ENCODE peak calls at places on chromosomes 11 and 22, in five cellular contexts. C, Q, N, L and I are unnamed samples.

GRCh38 chr11:117985953-117986887 is at the start of gene IL10RA:
- DNase-seq in L (peak), N (peak), C (peak), Q (peak), I (no peak)

GRCh38 chr11:92277871-92278270 is 53.3 kb downstream of the FAT3 start:
- DNase-seq in Q (no peak), C (no peak), L (no peak), N (no peak), I (no peak)

GRCh38 chr11:76185931-76186401 is 20.3 kb downstream of the WNT11 start:
- DNase-seq in Q (peak), C (no peak), L (no peak), N (peak), I (no peak)

GRCh38 chr11:83480251-83480650 is 194.1 kb upstream of the CCDC90B start:
- DNase-seq in C (no peak), N (no peak), Q (peak), L (no peak), I (peak)

GRCh38 chr22:25360411-25360810 is 141.0 kb downstream of the CRYBB2 start:
- DNase-seq in Q (no peak), N (no peak), C (no peak), L (no peak), I (no peak)

GRCh38 chr11:125167954-125168821 is 3.6 kb downstream of the PKNOX2 start:
- DNase-seq in Q (peak), L (no peak), N (peak), C (no peak), I (peak)

GRCh38 chr11:112543390-112543789 is 282.7 kb upstream of the PLET1 start:
- DNase-seq in N (no peak), Q (no peak), C (no peak), L (no peak), I (no peak)

GRCh38 chr22:48316876-48317250 is 1510.8 kb downstream of the BRD1 start:
- DNase-seq in N (no peak), L (no peak), Q (no peak), C (no peak), I (no peak)

GRCh38 chr11:58998480-58999290 is 59.4 kb downstream of the GLYATL1 start:
- DNase-seq in C (no peak), Q (no peak), L (no peak), N (peak), I (no peak)

GRCh38 chr11:88779551-88779950 is 286.2 kb downstream of the GRM5 start:
- DNase-seq in L (no peak), Q (peak), N (no peak), C (no peak), I (no peak)

GRCh38 chr11:103325686-103326069 is 216.5 kb downstream of the DYNC2H1 start:
- DNase-seq in N (no peak), Q (no peak), L (no peak), C (no peak), I (no peak)

GRCh38 chr11:116348226-116348625 is 424.6 kb downstream of the BUD13 start:
- DNase-seq in Q (no peak), C (no peak), N (no peak), L (no peak), I (no peak)

GRCh38 chr22:49825944-49826602 is 1.6 kb downstream of the BRD1 start:
- DNase-seq in C (peak), N (peak), Q (peak), L (no peak), I (no peak)

GRCh38 chr22:19307872-19308271 is 16.4 kb upstream of the CLTCL1 start:
- DNase-seq in Q (no peak), N (no peak), L (no peak), C (no peak), I (no peak)

GRCh38 chr11:9017773-9018172 is 14.0 kb upstream of the NRIP3 start:
- DNase-seq in L (no peak), N (no peak), Q (peak), C (peak), I (no peak)

GRCh38 chr11:13954591-13954990 is 7.9 kb upstream of the SPON1 start:
- DNase-seq in Q (no peak), N (no peak), L (no peak), C (no peak), I (peak)

GRCh38 chr22:32080904-32081303 is 37.8 kb downstream of the SLC5A1 start:
- DNase-seq in L (peak), C (no peak), N (peak), Q (peak), I (peak)

GRCh38 chr11:14378171-14378570 is 19.2 kb upstream of the RRAS2 start:
- DNase-seq in C (no peak), N (no peak), L (no peak), Q (no peak), I (no peak)

GRCh38 chr11:6225024-6225423 is 9.4 kb downstream of the FHIP1B start:
- DNase-seq in Q (peak), L (no peak), C (no peak), N (no peak), I (no peak)

GRCh38 chr11:57515332-57516060 is at the start of gene SLC43A1:
- DNase-seq in C (peak), Q (peak), N (peak), L (no peak), I (no peak)

GRCh38 chr11:84290647-84291046 is 1004.5 kb upstream of the CCDC90B start:
- DNase-seq in N (no peak), C (no peak), Q (no peak), L (no peak), I (no peak)

GRCh38 chr11:299081-299891 is at the start of gene IFITM5:
- DNase-seq in Q (no peak), N (no peak), L (no peak), C (peak), I (no peak)

GRCh38 chr22:38163844-38164577 is 17.6 kb downstream of the PLA2G6 start:
- DNase-seq in Q (no peak), L (no peak), C (no peak), N (peak), I (no peak)

GRCh38 chr11:122755409-122755808 is 82.9 kb upstream of the CRTAM start:
- DNase-seq in Q (peak), L (no peak), N (peak), C (no peak), I (no peak)

GRCh38 chr11:66414120-66414934 is 6.5 kb upstream of the NPAS4 start:
- DNase-seq in N (no peak), Q (no peak), L (no peak), C (no peak), I (no peak)

GRCh38 chr11:92224394-92225205 is at the start of gene FAT3:
- DNase-seq in N (peak), C (no peak), Q (peak), L (no peak), I (no peak)

GRCh38 chr22:37519268-37520195 is at the start of gene CARD10:
- DNase-seq in Q (peak), C (peak), L (no peak), N (peak), I (no peak)

DNA sequence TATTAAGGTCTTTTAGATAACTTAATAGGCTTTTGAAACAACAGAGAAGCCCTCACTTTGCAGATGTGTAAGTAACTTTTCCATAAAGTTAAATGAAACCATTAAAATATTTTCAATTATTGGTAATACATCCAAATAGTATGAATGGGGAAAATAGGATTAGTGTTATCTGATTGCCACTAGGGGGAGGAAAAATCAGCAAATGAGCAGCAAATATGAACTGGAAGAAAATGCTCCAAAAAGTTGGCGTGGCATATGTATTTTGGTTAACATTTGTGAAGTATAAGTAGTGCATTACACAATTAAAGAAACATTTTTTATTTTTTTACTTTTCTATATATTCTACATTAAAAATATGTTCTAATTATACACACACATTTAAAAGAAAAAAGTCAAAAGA is 259.8 kb upstream of the ANO5 start:
- DNase-seq in C (no peak), N (no peak), L (no peak), Q (no peak), I (no peak)
- TF ChIP-seq CTCF in C (no peak), N (peak), L (no peak), Q (no peak), I (peak)

DNA sequence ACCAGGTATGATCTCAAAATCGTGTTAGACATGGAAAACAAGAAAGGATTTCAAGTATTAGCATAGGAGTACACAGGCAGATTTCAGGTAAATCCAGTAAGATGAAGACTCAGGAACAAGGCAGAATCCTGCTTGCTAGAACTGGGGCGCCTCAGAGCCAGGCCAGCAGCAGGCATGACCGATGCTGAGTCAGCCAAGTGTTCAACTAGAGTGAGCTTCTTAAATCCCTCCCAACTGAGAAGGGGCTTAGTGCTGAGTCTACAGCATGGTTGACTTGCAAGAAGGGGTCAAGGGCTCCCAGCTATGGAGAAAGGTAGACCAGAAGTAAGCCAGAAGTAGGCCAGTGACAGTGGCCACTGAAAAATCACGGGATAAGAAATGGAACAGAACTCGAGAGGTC is 12.4 kb downstream of the GRAP2 start:
- DNase-seq in L (no peak), N (no peak), C (no peak), Q (no peak), I (no peak)
- H3K4me3 ChIP-seq in L (no peak), N (no peak), C (no peak), Q (no peak), I (no peak)

DNA sequence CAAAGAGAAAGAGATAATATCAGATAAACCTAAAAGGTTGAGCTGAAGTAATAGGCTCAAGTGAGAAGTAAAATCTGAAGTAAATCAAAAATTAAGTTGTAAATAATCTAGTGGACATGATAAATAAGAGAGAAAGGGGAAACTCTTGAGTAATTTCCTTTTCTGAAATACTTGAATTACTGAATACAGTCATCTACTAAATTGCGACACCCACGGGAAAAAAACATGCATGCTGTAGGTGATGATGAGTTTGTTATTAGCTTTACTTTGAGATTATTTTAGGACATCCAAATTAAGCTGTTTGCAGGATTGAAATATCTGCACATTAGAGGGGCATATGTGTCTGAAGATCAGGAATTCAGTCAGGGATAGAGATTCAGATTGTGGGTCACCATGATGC is 50.0 kb upstream of the CARD18 start:
- DNase-seq in N (no peak), C (no peak), Q (peak), L (no peak), I (no peak)
- TF ChIP-seq CTCF in N (no peak), C (no peak), Q (no peak), L (no peak), I (no peak)

GRCh38 chr11:34084637-34085036 is 20.8 kb upstream of the NAT10 start:
- DNase-seq in N (no peak), L (no peak), Q (no peak), C (no peak), I (no peak)
- H3K4me3 ChIP-seq in N (no peak), L (no peak), Q (no peak), C (no peak), I (no peak)

GRCh38 chr11:111454561-111455192 is 57.5 kb downstream of the BTG4 start:
- DNase-seq in Q (peak), N (peak), C (peak), L (no peak), I (no peak)
- TF ChIP-seq CTCF in Q (peak), N (peak), C (no peak), L (peak), I (peak)

GRCh38 chr11:47571895-47572294 is 6.5 kb downstream of the PTPMT1 start:
- DNase-seq in C (no peak), N (no peak), L (no peak), Q (no peak), I (no peak)

GRCh38 chr11:47578524-47579460 is at the start of the genes KBTBD4 and NDUFS3:
- DNase-seq in C (peak), L (peak), Q (peak), N (peak), I (peak)

GRCh38 chr11:47572715-47573255 is 6.0 kb downstream of the KBTBD4 start:
- DNase-seq in Q (no peak), N (no peak), L (no peak), C (no peak), I (no peak)

GRCh38 chr11:47573321-47573720 is 5.4 kb downstream of the KBTBD4 start:
- DNase-seq in Q (no peak), C (no peak), N (no peak), L (no peak), I (no peak)

GRCh38 chr11:47577460-47578041 is 1.2 kb downstream of the KBTBD4 start:
- DNase-seq in N (no peak), Q (no peak), L (no peak), C (no peak), I (no peak)
- H3K4me3 ChIP-seq in N (no peak), Q (no peak), L (peak), C (no peak), I (peak)

GRCh38 chr11:32323814-32324130 is 111.6 kb downstream of the WT1 start:
- DNase-seq in N (no peak), L (no peak), C (no peak), Q (no peak), I (no peak)
- TF ChIP-seq CTCF in N (no peak), L (no peak), C (no peak), Q (no peak), I (no peak)

GRCh38 chr11:64776425-64776824 is 1.9 kb downstream of the SF1 start:
- DNase-seq in N (no peak), C (no peak), Q (no peak), L (no peak), I (no peak)
- H3K4me3 ChIP-seq in N (peak), C (no peak), Q (peak), L (peak), I (peak)